ENCODE peak calls at places on chromosomes 7 and 10, in six cellular contexts. D is heart left ventricle, A is adrenal gland, J is spleen, V is uterus, G is IMR-90. E is an unnamed sample.

GRCh38 chr7:157657741-157658740 is 321.2 kb downstream of the DNAJB6 start:
- DNase-seq in A (no peak), J (peak), V (no peak), G (no peak), D (no peak), E (peak)

GRCh38 chr7:75888464-75889222 is 9.8 kb downstream of the RHBDD2 start:
- DNase-seq in J (no peak), A (peak), D (peak), V (no peak), G (no peak), E (no peak)

GRCh38 chr10:114394531-114394930 is 9.8 kb downstream of the AFAP1L2 start:
- DNase-seq in J (no peak), V (no peak), G (no peak), A (no peak), D (no peak), E (peak)

GRCh38 chr7:22864855-22865606 is 42.4 kb upstream of the TOMM7 start:
- DNase-seq in A (peak), D (no peak), G (no peak), V (no peak), J (no peak), E (no peak)

GRCh38 chr10:5943536-5943935 is 33.8 kb downstream of the IL15RA start:
- DNase-seq in D (peak), J (no peak), G (peak), V (peak), A (peak), E (peak)

GRCh38 chr7:36315309-36315948 is 74.2 kb upstream of the ANLN start:
- DNase-seq in J (no peak), A (no peak), G (no peak), D (no peak), V (no peak), E (no peak)

GRCh38 chr10:35758086-35758485 is 116.0 kb upstream of the FZD8 start:
- DNase-seq in G (no peak), A (no peak), J (no peak), D (peak), V (no peak), E (no peak)

GRCh38 chr10:55410415-55410885 is 609.4 kb upstream of the PCDH15 start:
- DNase-seq in D (peak), V (peak), J (no peak), G (no peak), A (peak), E (no peak)

GRCh38 chr7:127726481-127726880 is 74.5 kb downstream of the SND1 start:
- DNase-seq in J (no peak), A (no peak), G (no peak), V (no peak), D (no peak), E (no peak)

GRCh38 chr7:73717991-73718405 is 1.5 kb downstream of the STX1A start:
- DNase-seq in A (no peak), J (peak), G (peak), D (no peak), V (no peak), E (no peak)
- TF ChIP-seq POLR2A in A (no peak), J (no peak), G (peak), D (no peak), V (no peak), E (no peak)

GRCh38 chr10:54133201-54133600 is 667.8 kb downstream of the PCDH15 start:
- DNase-seq in V (no peak), G (no peak), J (no peak), A (no peak), D (no peak), E (no peak)
- TF ChIP-seq CTCF in V (no peak), G (no peak), J (peak), A (peak), D (peak), E (no peak)

DNA sequence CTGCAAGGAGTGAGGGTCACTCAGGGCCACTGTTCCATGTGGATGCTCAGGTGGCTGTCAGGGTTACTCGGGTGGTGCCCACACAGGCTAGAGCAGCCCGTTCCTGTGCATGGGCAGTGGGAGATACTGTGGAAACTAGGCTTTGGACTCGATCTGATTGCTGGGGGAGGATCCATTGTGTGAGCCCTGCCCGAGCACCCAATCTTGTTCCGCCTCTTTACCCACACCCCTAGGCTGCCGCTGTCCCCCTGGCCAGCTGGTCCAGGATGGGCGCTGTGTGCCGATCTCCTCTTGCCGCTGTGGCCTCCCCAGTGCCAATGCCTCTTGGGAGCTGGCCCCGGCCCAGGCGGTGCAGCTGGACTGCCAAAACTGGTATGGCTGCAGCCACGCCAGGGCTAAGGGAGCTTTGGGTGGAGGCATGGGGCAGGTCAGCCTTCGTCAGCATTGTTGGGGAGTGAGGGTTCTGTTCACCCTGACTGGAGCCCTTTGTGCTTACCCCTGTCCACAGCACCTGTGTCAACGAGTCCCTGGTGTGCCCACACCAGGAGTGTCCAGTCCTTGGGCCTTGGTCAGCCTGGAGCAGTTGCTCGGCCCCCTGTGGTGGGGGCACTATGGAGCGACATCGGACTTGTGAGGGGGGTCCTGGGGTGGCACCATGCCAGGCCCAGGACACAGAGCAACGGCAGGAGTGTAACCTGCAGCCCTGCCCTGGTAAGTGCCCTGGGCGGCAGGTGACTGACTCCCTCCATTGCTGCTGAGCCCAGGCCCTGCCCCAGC is 12.4 kb upstream of the ZNF862 start:
- DNase-seq in D (no peak), J (peak), V (no peak), G (no peak), A (no peak), E (no peak)
- TF ChIP-seq POLR2A in D (no peak), J (no peak), V (no peak), G (no peak), A (no peak), E (no peak)

GRCh38 chr10:129380279-129380678 is 86.8 kb upstream of the MGMT start:
- DNase-seq in G (no peak), D (no peak), A (no peak), J (no peak), V (no peak), E (no peak)

GRCh38 chr10:129386415-129387257 is 80.4 kb upstream of the MGMT start:
- DNase-seq in G (no peak), V (no peak), D (no peak), J (no peak), A (no peak), E (no peak)

GRCh38 chr10:129383651-129384050 is 83.4 kb upstream of the MGMT start:
- DNase-seq in A (no peak), J (no peak), D (no peak), V (no peak), G (no peak), E (no peak)

GRCh38 chr10:129385600-129385999 is 81.4 kb upstream of the MGMT start:
- DNase-seq in A (no peak), J (no peak), G (no peak), D (no peak), V (no peak), E (no peak)

DNA sequence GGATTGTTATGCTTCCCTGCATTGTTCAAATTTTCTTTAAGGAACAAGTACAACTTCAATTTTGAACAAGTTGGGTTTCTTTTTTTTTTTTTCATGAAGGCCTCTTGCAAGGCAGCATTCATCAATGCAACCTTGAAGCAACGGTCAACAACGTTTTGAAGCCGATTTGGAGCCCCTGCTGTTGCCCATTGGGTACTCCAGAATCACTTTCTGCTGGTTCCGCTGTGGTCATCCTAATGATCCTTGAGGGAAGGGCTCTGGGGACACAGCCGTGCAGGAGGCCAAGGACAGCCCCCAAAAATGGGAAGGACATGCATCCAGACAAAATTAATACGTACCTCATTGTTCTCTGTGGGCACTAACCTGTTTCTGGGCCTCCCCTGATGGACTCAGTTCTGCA is 84.6 kb upstream of the MGMT start:
- DNase-seq in A (no peak), D (no peak), G (no peak), V (no peak), J (no peak), E (no peak)
- TF ChIP-seq CTCF in A (no peak), D (no peak), G (no peak), V (no peak), J (no peak), E (no peak)

E was measured in sigmoid colon.